ENCODE peak calls at places on chromosomes 3 and 15, in five cellular contexts. J is lower leg skin, Y is left lung, D is heart left ventricle, Z is astrocyte of the spinal cord. N is an unnamed sample.
A peak's percentile ranks its signal among the peaks of the same experiment; 100 is the strongest.

GRCh38 chr3:31185004-31185357 is 290.5 kb upstream of the GADL1 start:
- DNase-seq in J (no peak), Y (no peak), D (no peak), Z (peak; percentile 62), N (no peak)

GRCh38 chr15:70672081-70672480 is 91.3 kb downstream of the UACA start:
- DNase-seq in J (no peak), Y (no peak), D (no peak), Z (peak; percentile 26), N (no peak)

GRCh38 chr3:38636881-38637280 is 12.6 kb downstream of the SCN5A start:
- DNase-seq in J (no peak), Y (no peak), D (no peak), Z (no peak), N (no peak)

GRCh38 chr3:177744873-177745646 is 547.8 kb upstream of the TBL1XR1 start:
- DNase-seq in J (no peak), Y (peak; percentile 55), D (peak; percentile 61), Z (peak; percentile 78), N (no peak)

GRCh38 chr3:54888873-54889272 is 39.0 kb downstream of the LRTM1 start:
- DNase-seq in J (peak; percentile 23), Y (no peak), D (no peak), Z (peak; percentile 71), N (no peak)

GRCh38 chr3:127064391-127065137 is 81.6 kb downstream of the PLXNA1 start:
- DNase-seq in J (no peak), Y (no peak), D (no peak), Z (peak; percentile 22), N (no peak)

GRCh38 chr15:58568157-58568571 is 136.4 kb downstream of the LIPC start:
- DNase-seq in J (no peak), Y (no peak), D (peak; percentile 60), Z (no peak), N (no peak)

GRCh38 chr15:92810418-92811138 is 89.5 kb upstream of the CHD2 start:
- DNase-seq in J (peak; percentile 93), Y (peak; percentile 85), D (peak; percentile 86), Z (peak; percentile 83), N (no peak)

GRCh38 chr15:40847225-40847961 is 3.5 kb downstream of the SPINT1 start:
- DNase-seq in J (no peak), Y (peak; percentile 88), D (peak; percentile 58), Z (no peak), N (peak; percentile 49)

GRCh38 chr3:116886202-116886893 is 176.8 kb downstream of the TUSC7 start:
- DNase-seq in J (no peak), Y (no peak), D (no peak), Z (no peak), N (no peak)

GRCh38 chr3:18447720-18448119 is 22.6 kb upstream of the SATB1 start:
- DNase-seq in J (no peak), Y (no peak), D (no peak), Z (no peak), N (no peak)

GRCh38 chr3:18446067-18446793 is 21.1 kb upstream of the SATB1 start:
- DNase-seq in J (no peak), Y (no peak), D (no peak), Z (no peak), N (no peak)

GRCh38 chr3:18444597-18445420 is 19.7 kb upstream of the SATB1 start:
- DNase-seq in J (peak; percentile 91), Y (peak; percentile 67), D (peak; percentile 75), Z (peak; percentile 56), N (peak; percentile 70)

GRCh38 chr3:18443670-18444596 is 18.8 kb upstream of the SATB1 start:
- DNase-seq in J (peak; percentile 86), Y (peak; percentile 35), D (peak; percentile 27), Z (no peak), N (peak; percentile 21)

DNA sequence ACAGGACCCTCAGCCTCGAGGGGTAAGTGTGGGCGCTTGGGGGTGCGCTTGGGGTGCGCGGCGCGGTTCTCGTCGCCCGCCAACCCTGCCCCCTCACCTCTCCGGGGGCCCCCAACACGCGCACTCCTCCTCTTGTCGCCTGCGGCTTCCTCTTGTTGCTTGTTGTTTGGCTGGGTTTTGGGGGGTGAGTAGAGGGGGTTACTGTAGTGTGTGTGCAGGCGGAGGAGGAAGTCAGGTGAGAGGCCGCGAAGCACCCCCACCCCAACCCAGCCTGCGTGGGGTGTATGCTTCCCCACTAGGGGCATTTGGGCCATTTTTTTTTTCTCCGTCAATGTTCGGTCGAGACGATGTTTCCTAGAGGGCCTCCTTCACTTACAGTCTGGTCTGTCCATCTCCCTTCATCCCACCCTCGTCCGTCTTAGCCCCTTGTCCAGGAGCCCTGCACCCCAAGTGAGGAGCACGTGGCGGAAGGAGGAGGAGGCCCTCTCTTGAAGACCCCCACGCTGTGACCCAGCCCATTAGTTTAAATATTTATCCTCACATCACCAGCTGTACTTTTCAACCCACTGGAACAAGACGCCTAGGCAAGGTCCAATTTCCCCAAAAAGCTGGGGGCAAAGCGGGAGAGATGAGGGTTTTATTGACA is 20.4 kb upstream of the SATB1 start:
- DNase-seq in J (no peak), Y (peak; percentile 33), D (no peak), Z (no peak), N (no peak)
- TF ChIP-seq CTCF in J (no peak), Y (no peak), D (no peak), Z (no peak), N (no peak)

DNA sequence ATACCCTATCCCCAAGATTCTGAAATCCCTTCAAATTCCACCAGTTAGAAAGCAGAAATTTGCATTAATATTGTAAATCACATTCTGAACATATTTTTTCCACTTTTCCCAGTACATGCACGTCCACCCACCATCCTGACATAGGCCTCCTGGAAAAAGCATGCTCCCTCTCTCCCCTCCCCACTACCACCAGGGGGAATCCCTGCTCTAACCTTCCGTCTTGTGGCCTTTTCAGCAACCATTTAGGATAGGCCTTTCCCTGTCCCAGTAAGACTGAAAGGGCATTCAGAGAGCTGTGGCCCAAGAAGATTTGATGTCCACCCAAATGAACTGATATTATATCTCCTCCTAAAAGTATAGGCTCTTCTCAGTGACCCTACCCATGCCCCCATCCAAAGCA is 182.1 kb downstream of the ARRDC4 start:
- DNase-seq in J (no peak), Y (no peak), D (no peak), Z (no peak), N (no peak)
- TF ChIP-seq CTCF in J (no peak), Y (no peak), D (no peak), Z (peak; percentile 9), N (no peak)

GRCh38 chr15:45451265-45451664 is 71.3 kb downstream of the SLC30A4 start:
- DNase-seq in J (no peak), Y (no peak), D (no peak), Z (no peak), N (no peak)

GRCh38 chr15:45457215-45457614 is 65.3 kb downstream of the SLC30A4 start:
- DNase-seq in J (peak; percentile 82), Y (no peak), D (no peak), Z (no peak), N (no peak)

GRCh38 chr15:45457641-45458539 is 64.7 kb downstream of the SLC30A4 start:
- DNase-seq in J (peak; percentile 90), Y (peak; percentile 55), D (peak; percentile 53), Z (peak; percentile 82), N (peak; percentile 77)

GRCh38 chr15:45456212-45457106 is 66.1 kb downstream of the SLC30A4 start:
- DNase-seq in J (peak; percentile 94), Y (peak; percentile 85), D (no peak), Z (peak; percentile 99), N (no peak)

GRCh38 chr15:45454825-45455224 is 67.7 kb downstream of the SLC30A4 start:
- DNase-seq in J (peak; percentile 89), Y (peak; percentile 89), D (peak; percentile 57), Z (peak; percentile 97), N (no peak)
- TF ChIP-seq CTCF in J (no peak), Y (no peak), D (no peak), Z (peak; percentile 20), N (no peak)

GRCh38 chr3:118766306-118766669 is 268.4 kb downstream of the IGSF11 start:
- DNase-seq in J (no peak), Y (no peak), D (no peak), Z (no peak), N (no peak)
- TF ChIP-seq CTCF in J (no peak), Y (no peak), D (no peak), Z (no peak), N (no peak)

GRCh38 chr3:50567011-50567385 is 549 bp downstream of the C3orf18 start:
- DNase-seq in J (no peak), Y (no peak), D (no peak), Z (no peak), N (no peak)

GRCh38 chr3:50564321-50564720 is 3.2 kb downstream of the C3orf18 start:
- DNase-seq in J (no peak), Y (no peak), D (no peak), Z (no peak), N (no peak)

GRCh38 chr3:50563867-50564266 is 3.7 kb downstream of the C3orf18 start:
- DNase-seq in J (no peak), Y (no peak), D (no peak), Z (no peak), N (no peak)

GRCh38 chr3:50559702-50560101 is 7.8 kb downstream of the C3orf18 start:
- DNase-seq in J (no peak), Y (no peak), D (no peak), Z (no peak), N (no peak)

GRCh38 chr3:50562866-50563265 is 4.7 kb downstream of the C3orf18 start:
- DNase-seq in J (no peak), Y (no peak), D (no peak), Z (peak; percentile 21), N (no peak)
- TF ChIP-seq CTCF in J (no peak), Y (no peak), D (no peak), Z (no peak), N (no peak)

DNA sequence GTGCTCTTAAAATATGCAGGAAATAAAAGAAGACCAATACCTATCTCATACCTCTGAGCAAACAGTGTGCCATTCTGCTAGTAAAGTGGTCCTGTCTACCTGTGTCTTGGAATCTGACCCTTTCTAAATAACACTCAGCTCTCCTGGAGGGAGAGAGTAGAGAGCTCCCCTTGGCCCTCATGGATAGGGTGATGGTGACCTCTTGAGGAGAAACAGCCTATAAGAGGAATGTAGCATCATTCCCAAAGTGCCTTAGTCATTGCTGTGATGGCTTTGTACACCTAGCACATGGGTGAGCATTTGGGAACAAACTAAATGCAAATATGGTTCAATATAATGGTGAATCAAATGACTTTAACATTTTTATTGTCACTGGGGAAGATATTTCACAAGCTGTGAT is 10.0 kb downstream of the SNTN start:
- DNase-seq in J (no peak), Y (no peak), D (no peak), Z (no peak), N (no peak)
- TF ChIP-seq CTCF in J (no peak), Y (no peak), D (no peak), Z (no peak), N (peak; percentile 42)

GRCh38 chr15:68276668-68277067 is 877 bp upstream of the FEM1B start:
- DNase-seq in J (no peak), Y (no peak), D (no peak), Z (no peak), N (no peak)

GRCh38 chr15:68277131-68277604 is 377 bp upstream of the FEM1B start:
- DNase-seq in J (peak; percentile 89), Y (no peak), D (peak; percentile 69), Z (no peak), N (no peak)

GRCh38 chr15:68278345-68279217 is 1.0 kb downstream of the FEM1B start:
- DNase-seq in J (peak; percentile 90), Y (no peak), D (no peak), Z (peak; percentile 49), N (no peak)

GRCh38 chr15:68279218-68279533 is 1.6 kb downstream of the FEM1B start:
- DNase-seq in J (no peak), Y (no peak), D (no peak), Z (no peak), N (no peak)

GRCh38 chr15:68277605-68278344 is at the start of gene FEM1B:
- DNase-seq in J (peak; percentile 98), Y (peak; percentile 93), D (peak; percentile 95), Z (peak; percentile 96), N (peak; percentile 65)
- TF ChIP-seq CTCF in J (no peak), Y (peak; percentile 26), D (no peak), Z (no peak), N (peak; percentile 67)

N was measured in progenitor cell of endocrine pancreas.